ENCODE peak calls at places on chromosomes 5 and 9, in seven cellular contexts. I, R, J, Z, H, X and T are unnamed samples.

GRCh38 chr5:133354323-133355161 is 257.8 kb downstream of the FSTL4 start:
- DNase-seq in I (no peak), R (no peak), J (no peak), Z (no peak), H (no peak), X (no peak), T (no peak)

GRCh38 chr5:139635191-139635590 is 13.0 kb upstream of the CXXC5 start:
- DNase-seq in I (no peak), R (no peak), J (no peak), Z (no peak), H (no peak), X (no peak), T (no peak)

GRCh38 chr9:343773-344172 is 129.1 kb downstream of the DOCK8 start:
- DNase-seq in I (no peak), R (no peak), J (no peak), Z (no peak), H (no peak), X (no peak), T (no peak)

GRCh38 chr9:131072871-131073237 is 23.5 kb upstream of the AIF1L start:
- DNase-seq in I (no peak), R (no peak), J (no peak), Z (no peak), H (no peak), X (no peak), T (no peak)

GRCh38 chr5:13328316-13328715 is 616.2 kb downstream of the DNAH5 start:
- DNase-seq in I (no peak), R (no peak), J (no peak), Z (no peak), H (no peak), X (no peak), T (no peak)

GRCh38 chr9:109108318-109108717 is 11.4 kb downstream of the TMEM245 start:
- DNase-seq in I (no peak), R (peak), J (no peak), Z (no peak), H (no peak), X (peak), T (no peak)

GRCh38 chr5:43555895-43556606 is 826 bp downstream of the PAIP1 start:
- DNase-seq in I (peak), R (peak), J (peak), Z (peak), H (no peak), X (peak), T (no peak)

GRCh38 chr9:109953813-109954489 is 174.0 kb downstream of the PALM2AKAP2 start:
- DNase-seq in I (no peak), R (no peak), J (no peak), Z (no peak), H (no peak), X (no peak), T (no peak)

GRCh38 chr9:69955536-69956355 is 87.9 kb upstream of the MAMDC2 start:
- DNase-seq in I (no peak), R (no peak), J (no peak), Z (no peak), H (no peak), X (no peak), T (no peak)

GRCh38 chr5:152372875-152373274 is 32.2 kb downstream of the NMUR2 start:
- DNase-seq in I (no peak), R (no peak), J (no peak), Z (no peak), H (no peak), X (no peak), T (no peak)

GRCh38 chr9:123321874-123322770 is 33.9 kb upstream of the CRB2 start:
- DNase-seq in I (no peak), R (no peak), J (no peak), Z (no peak), H (no peak), X (no peak), T (no peak)

GRCh38 chr9:123860603-123861002 is 69.3 kb downstream of the DENND1A start:
- DNase-seq in I (no peak), R (no peak), J (no peak), Z (no peak), H (no peak), X (no peak), T (no peak)

GRCh38 chr9:124342946-124343485 is 72.2 kb downstream of the PSMB7 start:
- DNase-seq in I (no peak), R (peak), J (no peak), Z (peak), H (no peak), X (peak), T (peak)

GRCh38 chr5:76785493-76785892 is 33.3 kb upstream of the F2RL1 start:
- DNase-seq in I (no peak), R (no peak), J (peak), Z (no peak), H (no peak), X (peak), T (no peak)

GRCh38 chr9:123544007-123544827 is 188.2 kb downstream of the CRB2 start:
- DNase-seq in I (no peak), R (peak), J (peak), Z (no peak), H (no peak), X (peak), T (no peak)

GRCh38 chr5:150153483-150153882 is 2.2 kb downstream of the PDGFRB start:
- DNase-seq in I (no peak), R (no peak), J (no peak), Z (no peak), H (no peak), X (no peak), T (no peak)

GRCh38 chr9:16413509-16414016 is 456.9 kb downstream of the BNC2 start:
- DNase-seq in I (no peak), R (peak), J (no peak), Z (peak), H (no peak), X (peak), T (peak)

GRCh38 chr9:116275418-116276295 is 122.1 kb downstream of the PAPPA start:
- DNase-seq in I (no peak), R (no peak), J (no peak), Z (no peak), H (no peak), X (peak), T (no peak)

DNA sequence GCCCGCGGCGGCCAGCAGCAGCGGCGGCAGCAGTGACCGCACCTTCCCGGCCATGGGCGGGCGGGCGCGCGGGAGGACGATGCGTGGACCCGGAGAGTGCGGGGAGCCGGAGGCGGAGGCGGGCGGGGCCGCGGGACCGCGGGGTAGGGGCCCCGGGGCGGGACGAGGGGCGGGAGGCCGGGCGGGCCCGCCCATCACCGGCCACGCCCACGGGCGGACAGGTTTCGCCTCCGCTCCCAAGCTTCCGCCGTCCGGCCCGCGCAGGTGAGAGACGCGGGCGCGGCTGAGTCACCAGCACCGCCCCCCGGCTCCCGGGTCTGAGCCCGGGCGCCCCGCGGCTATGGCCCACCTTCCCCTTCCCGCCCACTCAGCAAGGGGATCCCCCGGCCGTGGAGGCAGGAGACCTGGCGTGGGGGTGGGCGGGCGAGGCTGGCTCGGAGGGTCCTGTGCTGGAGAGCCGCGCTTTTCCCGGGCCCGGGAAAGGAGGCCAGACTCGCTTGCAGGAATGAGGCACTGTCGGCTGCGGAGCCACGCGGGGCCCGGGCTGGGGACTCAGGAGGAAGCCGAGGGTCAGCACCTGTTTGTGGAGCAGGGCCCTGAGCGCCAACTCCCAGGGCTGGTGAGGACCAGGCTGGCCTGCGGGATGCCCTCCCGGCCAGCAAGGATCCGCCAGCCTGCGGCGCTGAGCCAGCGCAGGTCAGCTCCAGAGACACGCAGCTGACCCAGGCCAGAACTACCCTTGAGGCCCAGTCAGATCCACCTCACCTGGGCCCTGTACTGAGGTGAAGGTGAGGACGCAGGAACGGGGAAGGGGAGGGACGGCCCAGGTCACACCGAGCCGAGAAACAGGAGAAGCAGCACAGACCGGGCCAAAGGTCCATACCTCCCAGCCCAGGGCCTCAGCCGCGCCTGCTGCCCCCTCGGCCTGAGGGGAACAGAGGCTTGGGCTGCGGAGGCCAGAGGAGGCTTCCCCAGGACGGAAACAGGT is at the start of gene ENTPD2:
- DNase-seq in I (peak), R (no peak), J (no peak), Z (no peak), H (no peak), X (no peak), T (no peak)
- H3K4me3 ChIP-seq in I (no peak), R (no peak), J (peak), Z (peak), H (no peak), X (no peak), T (no peak)

DNA sequence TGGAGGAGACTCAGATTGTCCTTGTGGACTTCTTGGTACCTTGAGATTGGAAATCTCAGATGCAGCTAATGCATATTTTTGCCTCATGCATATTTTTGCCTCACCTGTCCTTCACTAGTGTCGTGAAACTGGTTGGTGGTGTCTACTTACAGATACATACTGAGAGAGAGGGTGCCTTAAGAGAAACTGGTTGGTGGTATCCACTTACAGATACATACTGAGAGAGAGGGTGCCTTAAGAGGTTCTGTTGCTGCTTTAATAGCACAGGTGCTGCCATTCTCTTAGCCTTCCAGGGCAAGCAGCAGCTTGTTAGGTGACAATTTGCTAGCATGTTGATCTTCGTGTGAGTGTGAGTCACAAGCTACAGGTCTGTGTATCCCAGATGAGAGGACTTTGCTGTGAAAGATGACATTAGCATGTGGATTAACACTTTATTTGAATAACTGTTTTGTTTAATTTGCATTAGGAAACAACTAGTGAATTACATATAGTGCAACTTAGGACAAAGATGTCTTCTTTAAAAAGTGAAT is 1.4 kb downstream of the PTTG1 start:
- DNase-seq in I (no peak), R (no peak), J (no peak), Z (no peak), H (no peak), X (no peak), T (no peak)
- H3K4me3 ChIP-seq in I (peak), R (peak), J (no peak), Z (no peak), H (peak), X (peak), T (peak)

GRCh38 chr5:141902015-141902414 is 21.7 kb upstream of the DELE1 start:
- DNase-seq in I (no peak), R (no peak), J (no peak), Z (no peak), H (no peak), X (no peak), T (no peak)
- H3K4me3 ChIP-seq in I (no peak), R (no peak), J (no peak), Z (no peak), H (no peak), X (no peak), T (no peak)

DNA sequence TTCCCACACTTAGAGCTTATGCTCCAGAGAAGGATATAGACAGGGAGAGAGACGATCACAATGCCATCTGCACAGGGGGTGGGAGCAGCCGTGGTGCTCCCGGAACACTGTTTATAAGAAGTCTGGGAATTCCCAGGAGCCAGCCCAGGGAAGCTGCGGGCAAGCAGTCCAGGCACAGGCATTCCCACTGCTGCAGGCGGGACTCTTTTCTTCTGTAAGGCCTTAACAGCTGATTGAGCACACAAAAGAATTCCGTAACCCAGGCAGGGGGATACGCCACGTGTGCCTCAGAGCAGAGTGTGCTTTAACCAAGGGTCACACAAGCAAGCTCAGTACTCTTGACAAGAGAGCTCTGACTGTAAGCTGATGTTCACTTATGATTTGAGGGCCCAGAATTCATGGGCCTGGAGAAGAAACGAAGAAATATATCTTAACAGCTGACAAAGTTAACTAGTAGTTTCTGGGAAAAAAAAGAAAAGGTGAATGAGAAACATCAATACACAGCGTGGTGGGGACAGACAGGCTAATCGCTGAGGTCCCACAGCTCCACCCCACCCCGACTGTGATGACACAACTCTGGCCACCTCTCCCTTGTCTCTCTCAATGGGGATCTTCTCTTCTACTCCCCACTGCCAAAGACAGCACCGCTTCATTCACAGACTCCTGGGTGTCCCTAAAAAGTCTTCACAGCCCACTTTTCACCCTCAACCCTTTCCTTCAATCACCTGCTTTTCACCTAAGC is 85.9 kb upstream of the SIMC1 start:
- DNase-seq in I (no peak), R (no peak), J (no peak), Z (no peak), H (no peak), X (no peak), T (no peak)
- H3K4me3 ChIP-seq in I (no peak), R (no peak), J (no peak), Z (no peak), H (no peak), X (no peak), T (no peak)

GRCh38 chr5:32714836-32715235 is 3.7 kb downstream of the NPR3 start:
- DNase-seq in I (no peak), R (peak), J (no peak), Z (no peak), H (no peak), X (peak), T (no peak)
- H3K4me3 ChIP-seq in I (no peak), R (no peak), J (no peak), Z (no peak), H (no peak), X (peak), T (no peak)

GRCh38 chr5:10685103-10685502 is 75.9 kb downstream of the DAP start:
- DNase-seq in I (no peak), R (no peak), J (no peak), Z (no peak), H (peak), X (no peak), T (no peak)
- H3K4me3 ChIP-seq in I (no peak), R (no peak), J (no peak), Z (no peak), H (peak), X (no peak), T (no peak)

DNA sequence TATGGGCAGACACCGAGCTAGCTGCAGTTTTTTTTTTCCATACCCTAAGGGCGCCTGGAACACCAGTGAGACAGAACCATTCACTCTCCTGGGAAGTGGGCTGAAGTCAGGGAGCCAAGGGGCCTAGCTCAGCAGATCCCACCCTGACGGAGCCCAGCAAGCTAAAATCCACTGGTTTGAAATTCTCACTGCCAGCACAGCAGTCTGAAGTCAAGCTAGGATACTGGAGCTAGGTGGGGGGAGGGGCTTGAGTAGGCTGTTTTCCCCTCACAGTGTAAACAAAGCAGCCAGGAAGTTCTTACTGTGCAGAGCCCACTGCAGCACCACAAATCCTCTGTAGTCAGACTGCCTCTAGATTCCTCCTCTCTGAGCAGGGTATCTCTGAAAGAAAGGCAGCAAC is 151.7 kb upstream of the HCN1 start:
- DNase-seq in I (no peak), R (no peak), J (no peak), Z (no peak), H (no peak), X (no peak), T (no peak)
- H3K4me3 ChIP-seq in I (no peak), R (no peak), J (no peak), Z (no peak), H (no peak), X (no peak), T (no peak)

GRCh38 chr9:113588936-113589335 is 125.4 kb downstream of the RGS3 start:
- DNase-seq in I (no peak), R (no peak), J (no peak), Z (no peak), H (no peak), X (no peak), T (no peak)
- H3K4me3 ChIP-seq in I (no peak), R (no peak), J (no peak), Z (no peak), H (no peak), X (no peak), T (no peak)